ENCODE peak calls at places on chromosomes 11 and 22, in six cellular contexts. J is T-helper 9 cell; E is amygdala; N is stimulated activated CD8-positive, alpha-beta memory T cell treated with anti-CD3 and anti-CD28 coated beads, Interleukin-4, amount 100 ng/mL, for 4 hours; S is left colon; X is activated T-helper 1 cell treated with Interleukin-2 at 50 U/mL for 16 hours. B is an unnamed sample.

GRCh38 chr22:46560696-46561295 is 23.4 kb upstream of the CELSR1 start:
- DNase-seq in J (no peak), E (no peak), N (no peak), S (no peak), X (no peak), B (no peak)

GRCh38 chr11:82092904-82093303 is 640.8 kb downstream of the FAM181B start:
- DNase-seq in J (no peak), E (no peak), N (no peak), S (no peak), X (no peak), B (no peak)

GRCh38 chr11:119505861-119506260 is 82.9 kb upstream of the THY1 start:
- DNase-seq in J (no peak), E (no peak), N (no peak), S (no peak), X (no peak), B (no peak)

GRCh38 chr11:110919241-110919893 is 207.1 kb upstream of the ARHGAP20 start:
- DNase-seq in J (no peak), E (no peak), N (no peak), S (no peak), X (no peak), B (no peak)

GRCh38 chr11:62340269-62340901 is 3.1 kb downstream of the ASRGL1 start:
- DNase-seq in J (peak; percentile 37), E (peak; percentile 68), N (peak; percentile 38), S (peak; percentile 54), X (peak; percentile 13), B (peak; percentile 32)

GRCh38 chr11:57330029-57330428 is 5.3 kb upstream of the TNKS1BP1 start:
- DNase-seq in J (no peak), E (no peak), N (no peak), S (no peak), X (no peak), B (no peak)

GRCh38 chr11:131977854-131978253 is 607.4 kb downstream of the NTM start:
- DNase-seq in J (no peak), E (no peak), N (no peak), S (no peak), X (no peak), B (no peak)

GRCh38 chr22:46201059-46201757 is 48.9 kb downstream of the CDPF1 start:
- DNase-seq in J (no peak), E (no peak), N (no peak), S (peak; percentile 82), X (no peak), B (no peak)

GRCh38 chr11:87019582-87020271 is 18.0 kb upstream of the TMEM135 start:
- DNase-seq in J (no peak), E (no peak), N (no peak), S (no peak), X (no peak), B (no peak)

GRCh38 chr11:13160745-13161144 is 116.8 kb upstream of the BMAL1 start:
- DNase-seq in J (no peak), E (no peak), N (no peak), S (no peak), X (no peak), B (no peak)

B was measured in hypothalamus.